ENCODE peak calls at places on chromosomes 6 and 20, in four cellular contexts. One of them, this sample, is unnamed.

GRCh38 chr6:15417811-15418210 is 171.9 kb downstream of the JARID2 start:
- DNase-seq in HL-60: no peak
- DNase-seq in GM12878: no peak
- DNase-seq in K562: no peak
- DNase-seq in this sample: no peak

GRCh38 chr20:54148947-54149764 is 24.6 kb downstream of the CYP24A1 start:
- DNase-seq in GM12878: no peak
- DNase-seq in HL-60: no peak
- DNase-seq in K562: no peak
- DNase-seq in this sample: no peak

GRCh38 chr6:71034578-71034977 is 77.7 kb upstream of the B3GAT2 start:
- DNase-seq in K562: no peak
- DNase-seq in HL-60: no peak
- DNase-seq in GM12878: no peak
- DNase-seq in this sample: no peak

GRCh38 chr6:25366785-25367657 is 87.8 kb downstream of the CARMIL1 start:
- DNase-seq in HL-60: no peak
- DNase-seq in K562: no peak
- DNase-seq in GM12878: peak
- DNase-seq in this sample: no peak

GRCh38 chr6:132084811-132085509 is 133.8 kb upstream of the CCN2 start:
- DNase-seq in GM12878: peak
- DNase-seq in HL-60: no peak
- DNase-seq in K562: no peak
- DNase-seq in this sample: peak

GRCh38 chr6:31791324-31792089 is 4.0 kb downstream of the VARS1 start:
- DNase-seq in HL-60: peak
- DNase-seq in K562: peak
- DNase-seq in GM12878: no peak
- DNase-seq in this sample: no peak

GRCh38 chr6:119284861-119285521 is 64.6 kb downstream of the MAN1A1 start:
- DNase-seq in K562: peak
- DNase-seq in HL-60: peak
- DNase-seq in GM12878: no peak
- DNase-seq in this sample: no peak

GRCh38 chr6:112683926-112684325 is 336.8 kb downstream of the RFPL4B start:
- DNase-seq in HL-60: no peak
- DNase-seq in K562: no peak
- DNase-seq in GM12878: no peak
- DNase-seq in this sample: no peak

GRCh38 chr6:161434331-161434730 is 160.5 kb upstream of the AGPAT4 start:
- DNase-seq in K562: no peak
- DNase-seq in HL-60: no peak
- DNase-seq in GM12878: no peak
- DNase-seq in this sample: no peak

GRCh38 chr6:5517781-5518180 is 256.5 kb downstream of the FARS2 start:
- DNase-seq in K562: no peak
- DNase-seq in GM12878: no peak
- DNase-seq in HL-60: no peak
- DNase-seq in this sample: no peak

GRCh38 chr20:4840831-4841230 is 119.1 kb downstream of the PRND start:
- DNase-seq in K562: no peak
- DNase-seq in HL-60: no peak
- DNase-seq in GM12878: no peak
- DNase-seq in this sample: no peak

GRCh38 chr6:45830441-45831139 is 185.1 kb downstream of the CLIC5 start:
- DNase-seq in K562: no peak
- DNase-seq in HL-60: peak
- DNase-seq in GM12878: peak
- DNase-seq in this sample: peak

GRCh38 chr20:20780127-20780822 is 67.8 kb upstream of the RALGAPA2 start:
- DNase-seq in GM12878: peak
- DNase-seq in HL-60: peak
- DNase-seq in K562: no peak
- DNase-seq in this sample: peak

GRCh38 chr6:35321091-35321490 is 21.3 kb upstream of the PPARD start:
- DNase-seq in HL-60: no peak
- DNase-seq in K562: no peak
- DNase-seq in GM12878: no peak
- DNase-seq in this sample: no peak

GRCh38 chr6:45445749-45446454 is 68.2 kb upstream of the SUPT3H start:
- DNase-seq in HL-60: peak
- DNase-seq in K562: peak
- DNase-seq in GM12878: no peak
- DNase-seq in this sample: no peak

GRCh38 chr6:1619666-1620503 is 10.2 kb downstream of the FOXC1 start:
- DNase-seq in K562: no peak
- DNase-seq in GM12878: no peak
- DNase-seq in HL-60: peak
- DNase-seq in this sample: no peak

GRCh38 chr20:3924304-3925112 is 35.3 kb downstream of the PANK2 start:
- DNase-seq in HL-60: peak
- DNase-seq in K562: no peak
- DNase-seq in GM12878: no peak
- DNase-seq in this sample: no peak

GRCh38 chr6:3627501-3627900 is 124.0 kb downstream of the PXDC1 start:
- DNase-seq in HL-60: no peak
- DNase-seq in GM12878: no peak
- DNase-seq in K562: no peak
- DNase-seq in this sample: no peak

GRCh38 chr6:73695619-73696421 is at the start of gene CD109:
- DNase-seq in HL-60: peak
- DNase-seq in K562: no peak
- DNase-seq in GM12878: no peak
- DNase-seq in this sample: peak

GRCh38 chr6:73694711-73695411 is 1.1 kb upstream of the CD109 start:
- DNase-seq in GM12878: no peak
- DNase-seq in K562: no peak
- DNase-seq in HL-60: no peak
- DNase-seq in this sample: no peak

GRCh38 chr6:73688351-73688750 is 7.7 kb upstream of the CD109 start:
- DNase-seq in GM12878: no peak
- DNase-seq in K562: no peak
- DNase-seq in HL-60: no peak
- DNase-seq in this sample: no peak

GRCh38 chr6:73696990-73697651 is 1.1 kb downstream of the CD109 start:
- DNase-seq in GM12878: no peak
- DNase-seq in K562: no peak
- DNase-seq in HL-60: no peak
- DNase-seq in this sample: no peak

GRCh38 chr6:73691512-73691911 is 4.5 kb upstream of the CD109 start:
- DNase-seq in K562: no peak
- DNase-seq in GM12878: no peak
- DNase-seq in HL-60: no peak
- DNase-seq in this sample: no peak
- TF ChIP-seq SPI1 in K562: no peak
- TF ChIP-seq SPI1 in GM12878: no peak
- TF ChIP-seq SPI1 in HL-60: no peak
- TF ChIP-seq SPI1 in this sample: no peak

DNA sequence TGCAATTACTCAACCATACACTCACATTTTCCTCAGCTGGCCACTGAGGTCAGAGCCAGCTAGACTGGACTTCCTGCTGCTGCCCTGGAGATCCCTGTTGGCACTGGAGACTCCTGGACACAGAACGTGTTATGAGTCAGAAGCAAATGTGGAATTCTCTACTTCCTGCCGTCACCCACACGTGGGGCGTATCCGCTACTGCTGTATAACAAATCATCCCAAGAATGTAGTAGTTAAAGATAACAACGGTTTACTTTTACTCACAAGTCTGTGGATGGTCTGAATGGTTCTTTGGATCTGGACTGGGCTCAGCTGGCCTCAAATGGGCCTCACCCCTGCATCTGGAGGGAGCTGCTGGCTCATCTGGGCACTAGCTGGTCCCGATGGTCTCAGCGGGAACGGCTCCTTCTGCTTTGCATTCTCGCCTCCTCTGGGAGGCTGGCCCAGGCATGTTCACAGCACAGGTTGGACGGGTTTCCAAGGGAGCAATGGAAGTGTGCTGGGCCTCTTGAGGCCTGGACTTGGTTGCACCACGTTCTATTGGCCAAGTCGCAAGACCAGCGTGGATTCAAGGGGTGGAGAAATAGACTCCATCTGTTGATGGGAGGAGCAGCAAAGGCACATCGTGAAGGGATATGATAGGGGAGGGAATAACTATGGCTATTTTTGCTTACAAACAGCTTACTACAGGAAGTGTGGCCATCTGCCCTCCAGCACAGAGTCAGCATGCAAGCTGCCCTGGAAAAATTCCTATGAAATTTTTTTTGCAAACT is 118.5 kb downstream of the SNX5 start:
- DNase-seq in K562: no peak
- DNase-seq in HL-60: no peak
- DNase-seq in GM12878: no peak
- DNase-seq in this sample: no peak
- TF ChIP-seq SPI1 in K562: no peak
- TF ChIP-seq SPI1 in HL-60: no peak
- TF ChIP-seq SPI1 in GM12878: no peak
- TF ChIP-seq SPI1 in this sample: no peak

DNA sequence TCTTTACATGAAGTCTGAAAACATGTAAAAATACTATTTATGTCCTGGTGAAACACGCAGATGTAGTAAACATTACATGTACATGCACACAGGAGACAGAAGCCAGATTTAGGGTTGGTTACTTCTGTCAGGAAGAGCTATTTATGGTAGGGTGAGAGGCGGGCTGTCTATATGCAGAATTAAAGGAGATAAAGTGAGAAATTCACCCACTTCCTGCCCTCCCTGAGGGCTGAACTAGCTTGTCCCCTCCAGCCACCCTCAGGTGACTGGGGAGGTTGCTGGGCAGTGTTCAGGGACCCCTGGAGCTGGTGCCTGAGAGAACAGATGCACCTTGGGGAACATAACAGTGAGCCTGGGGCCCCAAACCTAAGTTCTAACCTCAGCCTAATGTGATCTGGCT is 1.1 kb downstream of the PI16 start:
- DNase-seq in K562: no peak
- DNase-seq in GM12878: no peak
- DNase-seq in HL-60: no peak
- DNase-seq in this sample: no peak
- TF ChIP-seq SPI1 in K562: no peak
- TF ChIP-seq SPI1 in GM12878: no peak
- TF ChIP-seq SPI1 in HL-60: no peak
- TF ChIP-seq SPI1 in this sample: no peak

GRCh38 chr6:131033631-131034030 is 29.4 kb downstream of the EPB41L2 start:
- DNase-seq in K562: no peak
- DNase-seq in HL-60: no peak
- DNase-seq in GM12878: no peak
- DNase-seq in this sample: no peak

GRCh38 chr6:131035582-131035981 is 27.5 kb downstream of the EPB41L2 start:
- DNase-seq in K562: no peak
- DNase-seq in GM12878: no peak
- DNase-seq in HL-60: no peak
- DNase-seq in this sample: no peak

GRCh38 chr6:131027326-131027725 is 35.7 kb downstream of the EPB41L2 start:
- DNase-seq in GM12878: no peak
- DNase-seq in HL-60: no peak
- DNase-seq in K562: no peak
- DNase-seq in this sample: no peak

GRCh38 chr6:131024565-131024964 is 38.5 kb downstream of the EPB41L2 start:
- DNase-seq in GM12878: no peak
- DNase-seq in HL-60: no peak
- DNase-seq in K562: no peak
- DNase-seq in this sample: no peak

GRCh38 chr6:131029661-131030297 is 33.3 kb downstream of the EPB41L2 start:
- DNase-seq in GM12878: peak
- DNase-seq in K562: no peak
- DNase-seq in HL-60: no peak
- DNase-seq in this sample: no peak
- TF ChIP-seq SPI1 in GM12878: peak
- TF ChIP-seq SPI1 in K562: no peak
- TF ChIP-seq SPI1 in HL-60: no peak
- TF ChIP-seq SPI1 in this sample: peak